ENCODE peak calls at places on chromosomes 5 and 9, in nine cellular contexts. D, P, L, F, H, S, Y, X and J are unnamed samples.

GRCh38 chr5:108842260-108842659 is 94.6 kb downstream of the FER start:
- DNase-seq in X (no peak), F (no peak), L (no peak), D (no peak), H (no peak), Y (no peak), P (no peak), S (no peak), J (no peak)

GRCh38 chr5:2173067-2173466 is 290.3 kb upstream of the IRX4 start:
- DNase-seq in H (no peak), X (no peak), D (no peak), F (no peak), Y (no peak), S (no peak), L (no peak), P (no peak), J (no peak)

GRCh38 chr9:132854832-132855231 is 23.3 kb downstream of the AK8 start:
- DNase-seq in Y (no peak), L (no peak), S (no peak), P (no peak), D (no peak), F (no peak), X (no peak), H (no peak), J (no peak)

GRCh38 chr9:107249131-107249533 is 33.9 kb upstream of the RAD23B start:
- DNase-seq in X (peak), F (no peak), P (peak), S (peak), L (no peak), D (peak), Y (no peak), H (peak), J (no peak)

GRCh38 chr5:119255571-119256356 is 100.1 kb upstream of the TNFAIP8 start:
- DNase-seq in Y (no peak), P (peak), S (no peak), L (no peak), F (peak), H (peak), X (peak), D (no peak), J (peak)

GRCh38 chr9:127557466-127557869 is 54.6 kb upstream of the STXBP1 start:
- DNase-seq in L (no peak), P (no peak), Y (no peak), D (peak), F (peak), S (peak), X (peak), H (no peak), J (no peak)

GRCh38 chr5:45205403-45205961 is 396.7 kb downstream of the MRPS30 start:
- DNase-seq in H (no peak), D (no peak), P (peak), F (no peak), L (no peak), X (no peak), Y (no peak), S (no peak), J (no peak)

GRCh38 chr9:98430535-98430934 is 175.1 kb upstream of the TBC1D2 start:
- DNase-seq in D (no peak), F (no peak), H (no peak), X (peak), Y (no peak), P (no peak), L (no peak), S (peak), J (no peak)

GRCh38 chr9:106697390-106697789 is 165.6 kb upstream of the ZNF462 start:
- DNase-seq in P (peak), Y (no peak), H (peak), S (no peak), D (no peak), X (peak), F (no peak), L (no peak), J (peak)

GRCh38 chr9:38423939-38424843 is at the start of gene IGFBPL1:
- DNase-seq in H (peak), L (no peak), S (no peak), P (peak), Y (peak), F (peak), X (peak), D (peak), J (peak)

GRCh38 chr5:109105631-109106267 is 304.0 kb downstream of the PJA2 start:
- DNase-seq in H (no peak), L (no peak), F (peak), X (peak), D (peak), Y (no peak), P (no peak), S (peak), J (peak)